ENCODE peak calls at places on chromosomes 16 and 17, in seven cellular contexts. A, O, D, E, H, M and Z are unnamed samples.

GRCh38 chr17:12765544-12765943 is 23.8 kb upstream of the ARHGAP44 start:
- DNase-seq in A (peak), O (peak), D (peak), E (no peak), H (no peak), M (peak), Z (peak)

GRCh38 chr17:848402-848801 is 66.2 kb downstream of the MRM3 start:
- DNase-seq in A (no peak), O (no peak), D (no peak), E (no peak), H (no peak), M (no peak), Z (no peak)

GRCh38 chr17:82153745-82154375 is 55.8 kb upstream of the FASN start:
- DNase-seq in A (peak), O (peak), D (peak), E (peak), H (peak), M (peak), Z (peak)

GRCh38 chr16:2178321-2179106 is 17.9 kb downstream of the CASKIN1 start:
- DNase-seq in A (no peak), O (no peak), D (no peak), E (no peak), H (no peak), M (no peak), Z (no peak)

GRCh38 chr17:1039511-1040215 is 42.7 kb downstream of the TIMM22 start:
- DNase-seq in A (no peak), O (no peak), D (no peak), E (no peak), H (peak), M (peak), Z (peak)

GRCh38 chr16:12256880-12257279 is 280.3 kb downstream of the SNX29 start:
- DNase-seq in A (no peak), O (no peak), D (no peak), E (no peak), H (no peak), M (no peak), Z (no peak)

GRCh38 chr17:77424585-77425344 is 284.0 kb downstream of the SEC14L1 start:
- DNase-seq in A (peak), O (peak), D (no peak), E (no peak), H (peak), M (peak), Z (peak)

GRCh38 chr17:33373209-33373608 is 80.1 kb upstream of the ASIC2 start:
- DNase-seq in A (no peak), O (no peak), D (no peak), E (no peak), H (no peak), M (no peak), Z (no peak)

GRCh38 chr17:42833771-42834422 is 700 bp downstream of the PSME3 start:
- DNase-seq in A (no peak), O (no peak), D (no peak), E (no peak), H (no peak), M (no peak), Z (no peak)

GRCh38 chr17:19348081-19348650 is 14.4 kb downstream of the B9D1 start:
- DNase-seq in A (no peak), O (no peak), D (no peak), E (no peak), H (no peak), M (peak), Z (no peak)

GRCh38 chr17:3602499-3602898 is 6.7 kb downstream of the TRPV1 start:
- DNase-seq in A (peak), O (no peak), D (no peak), E (no peak), H (no peak), M (no peak), Z (no peak)

GRCh38 chr16:4659363-4660353 is 33.7 kb upstream of the NUDT16L1 start:
- DNase-seq in A (no peak), O (no peak), D (no peak), E (no peak), H (no peak), M (no peak), Z (no peak)

GRCh38 chr16:3481696-3482658 is 13.3 kb downstream of the C16orf90 start:
- DNase-seq in A (no peak), O (no peak), D (no peak), E (no peak), H (no peak), M (no peak), Z (no peak)

GRCh38 chr17:47223007-47223406 is 13.9 kb downstream of the MYL4 start:
- DNase-seq in A (peak), O (no peak), D (no peak), E (no peak), H (no peak), M (no peak), Z (no peak)

GRCh38 chr16:23025692-23026305 is 123.5 kb downstream of the USP31 start:
- DNase-seq in A (peak), O (no peak), D (no peak), E (no peak), H (no peak), M (no peak), Z (no peak)

GRCh38 chr17:49543860-49544259 is 31.8 kb upstream of the NXPH3 start:
- DNase-seq in A (no peak), O (no peak), D (no peak), E (no peak), H (no peak), M (no peak), Z (no peak)

GRCh38 chr16:15572329-15573001 is 70.5 kb downstream of the MARF1 start:
- DNase-seq in A (no peak), O (no peak), D (no peak), E (no peak), H (no peak), M (no peak), Z (no peak)